ENCODE peak calls at places on chromosomes 4 and X, in four cellular contexts. W is SK-N-SH, J is HepG2, X is K562. Y is an unnamed sample.

GRCh38 chr4:3239998-3240920 is 8.7 kb upstream of the MSANTD1 start:
- DNase-seq in X (no peak), W (no peak), J (no peak), Y (no peak)

GRCh38 chrX:71998836-71999509 is 88.3 kb downstream of the NHSL2 start:
- DNase-seq in W (peak; percentile 76), J (peak; percentile 12), X (peak; percentile 45), Y (no peak)

GRCh38 chrX:120310861-120311631 is at the start of gene TMEM255A:
- DNase-seq in X (no peak), W (peak; percentile 47), J (no peak), Y (no peak)

GRCh38 chr4:137312257-137312656 is 220.0 kb downstream of the PCDH18 start:
- DNase-seq in J (no peak), X (no peak), W (no peak), Y (no peak)

GRCh38 chr4:24850669-24851068 is 55.3 kb downstream of the SOD3 start:
- DNase-seq in X (no peak), W (peak; percentile 3), J (no peak), Y (no peak)

GRCh38 chrX:106564986-106565385 is 46.8 kb upstream of the RADX start:
- DNase-seq in W (no peak), J (no peak), X (no peak), Y (no peak)

GRCh38 chrX:95860127-95860526 is 824.5 kb upstream of the DIAPH2 start:
- DNase-seq in X (no peak), W (no peak), J (no peak), Y (no peak)

GRCh38 chrX:37380920-37381319 is 31.8 kb downstream of the PRRG1 start:
- DNase-seq in W (no peak), X (peak; percentile 36), J (peak; percentile 25), Y (no peak)

GRCh38 chr4:40931238-40931637 is 181.5 kb downstream of the NSUN7 start:
- DNase-seq in J (no peak), X (no peak), W (no peak), Y (no peak)

GRCh38 chrX:65034641-65035450 is 58.6 kb upstream of the ZC4H2 start:
- DNase-seq in J (peak; percentile 56), X (peak; percentile 88), W (peak; percentile 88), Y (no peak)

GRCh38 chrX:45577361-45577760 is 376.7 kb upstream of the DIPK2B start:
- DNase-seq in W (no peak), X (no peak), J (no peak), Y (no peak)

GRCh38 chrX:122567911-122568310 is 616.2 kb upstream of the GRIA3 start:
- DNase-seq in X (no peak), W (no peak), J (no peak), Y (no peak)

GRCh38 chr4:84931961-84932360 is 34.5 kb downstream of the WDFY3 start:
- DNase-seq in W (no peak), J (no peak), X (no peak), Y (no peak)

GRCh38 chr4:87856816-87857215 is 24.0 kb downstream of the MEPE start:
- DNase-seq in J (peak; percentile 37), X (no peak), W (no peak), Y (no peak)

GRCh38 chr4:48853604-48854394 is 22.9 kb downstream of the OCIAD1 start:
- DNase-seq in J (no peak), X (peak; percentile 38), W (no peak), Y (no peak)

GRCh38 chr4:81459233-81459632 is 12.5 kb downstream of the RASGEF1B start:
- DNase-seq in W (no peak), J (no peak), X (no peak), Y (no peak)

GRCh38 chr4:34644716-34645115 is 1599.6 kb downstream of the ARAP2 start:
- DNase-seq in W (no peak), J (no peak), X (no peak), Y (no peak)

GRCh38 chrX:104342065-104342464 is 87.3 kb upstream of the ESX1 start:
- DNase-seq in J (no peak), X (no peak), W (no peak), Y (no peak)

GRCh38 chr4:163701915-163702314 is 207.4 kb downstream of the TMA16 start:
- DNase-seq in J (no peak), W (no peak), X (no peak), Y (peak; percentile 49)

GRCh38 chr4:155878611-155879010 is 12.5 kb upstream of the ASIC5 start:
- DNase-seq in W (no peak), J (no peak), X (no peak), Y (no peak)

GRCh38 chr4:162352580-162353107 is 188.8 kb upstream of the FSTL5 start:
- DNase-seq in W (no peak), X (no peak), J (no peak), Y (no peak)

GRCh38 chr4:6204871-6205583 is 4.7 kb upstream of the JAKMIP1 start:
- DNase-seq in J (no peak), W (no peak), X (no peak), Y (no peak)

GRCh38 chr4:145879598-145879997 is 59.0 kb downstream of the ZNF827 start:
- DNase-seq in W (no peak), X (no peak), J (no peak), Y (no peak)

GRCh38 chr4:105631818-105632400 is 76.6 kb downstream of the INTS12 start:
- DNase-seq in J (no peak), X (no peak), W (no peak), Y (no peak)

GRCh38 chrX:48938721-48939416 is 18.5 kb downstream of the OTUD5 start:
- DNase-seq in X (no peak), W (no peak), J (no peak), Y (peak; percentile 84)

GRCh38 chr4:88030565-88031310 is 23.3 kb downstream of the PKD2 start:
- DNase-seq in X (no peak), J (no peak), W (no peak), Y (no peak)

GRCh38 chr4:110287130-110287529 is 88.7 kb upstream of the ELOVL6 start:
- DNase-seq in W (no peak), J (no peak), X (no peak), Y (peak; percentile 83)

GRCh38 chr4:20487852-20488251 is 212.4 kb upstream of the PACRGL start:
- DNase-seq in X (no peak), J (no peak), W (no peak), Y (no peak)

GRCh38 chrX:8404443-8404842 is 60.2 kb upstream of the VCX3B start:
- DNase-seq in J (no peak), W (no peak), X (no peak), Y (no peak)

GRCh38 chrX:47611926-47612325 is 7.7 kb downstream of the SYN1 start:
- DNase-seq in J (no peak), X (no peak), W (no peak), Y (no peak)

GRCh38 chrX:47612418-47612817 is 7.2 kb downstream of the SYN1 start:
- DNase-seq in W (no peak), X (no peak), J (no peak), Y (no peak)

GRCh38 chrX:47613082-47613481 is 6.6 kb downstream of the SYN1 start:
- DNase-seq in X (no peak), J (no peak), W (no peak), Y (no peak)

GRCh38 chrX:47610506-47610905 is 9.2 kb downstream of the SYN1 start:
- DNase-seq in J (no peak), X (no peak), W (no peak), Y (no peak)

GRCh38 chrX:47614618-47615017 is 5.0 kb downstream of the SYN1 start:
- DNase-seq in J (no peak), W (no peak), X (no peak), Y (no peak)
- TF ChIP-seq MXI1 in J (no peak), W (no peak), X (no peak), Y (no peak)

GRCh38 chrX:39576081-39576701 is 521.6 kb downstream of the BCOR start:
- DNase-seq in W (peak; percentile 57), X (no peak), J (no peak), Y (no peak)

GRCh38 chrX:39577206-39577605 is 520.6 kb downstream of the BCOR start:
- DNase-seq in X (no peak), W (no peak), J (no peak), Y (no peak)

GRCh38 chrX:39582091-39582490 is 515.7 kb downstream of the BCOR start:
- DNase-seq in X (no peak), W (no peak), J (no peak), Y (no peak)

GRCh38 chrX:39580043-39580442 is 517.7 kb downstream of the BCOR start:
- DNase-seq in W (no peak), X (no peak), J (no peak), Y (no peak)

GRCh38 chrX:39577976-39578962 is 519.5 kb downstream of the BCOR start:
- DNase-seq in J (no peak), W (no peak), X (no peak), Y (peak; percentile 68)
- TF ChIP-seq NFIC in J (no peak), W (no peak), X (no peak), Y (no peak)

DNA sequence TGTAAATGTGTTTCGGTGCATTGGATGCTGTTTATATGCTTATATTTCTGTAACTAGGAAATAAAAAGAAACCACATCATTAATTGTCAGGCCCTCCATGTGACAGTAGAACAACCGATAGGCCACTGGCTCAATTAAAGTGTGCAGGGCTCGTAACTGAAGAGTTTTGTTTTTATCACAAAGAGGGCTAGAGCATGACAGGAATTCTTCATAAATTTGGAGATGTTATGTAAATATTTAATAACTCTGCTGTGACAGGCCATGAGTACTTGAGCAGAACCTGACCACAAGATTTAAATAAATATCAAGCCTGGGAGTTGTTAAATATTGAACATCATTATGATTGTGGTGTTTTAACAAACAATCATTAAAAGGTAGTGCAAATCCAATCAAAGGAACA is 55.9 kb downstream of the MID1 start:
- DNase-seq in X (no peak), W (no peak), J (no peak), Y (no peak)
- TF ChIP-seq MXI1 in X (no peak), W (no peak), J (no peak), Y (no peak)

GRCh38 chr4:83552924-83553323 is 17.0 kb downstream of the GPAT3 start:
- DNase-seq in W (no peak), J (no peak), X (peak; percentile 41), Y (no peak)
- TF ChIP-seq NFIC in W (no peak), J (no peak), X (peak; percentile 22), Y (no peak)

GRCh38 chr4:181147421-181147951 is 1095.7 kb upstream of the TENM3 start:
- DNase-seq in J (no peak), W (no peak), X (no peak), Y (no peak)
- TF ChIP-seq MXI1 in J (no peak), W (no peak), X (no peak), Y (no peak)